ENCODE peak calls at places on chromosome 11, in six cellular contexts. A is B cell, F is GM13976, E is lower lobe of right lung, D is putamen, V is KBM-7. Y is an unnamed sample.
A peak's percentile ranks its signal among the peaks of the same experiment; 100 is the strongest.

GRCh38 chr11:70531281-70532065 is 133.1 kb downstream of the CTTN start:
- DNase-seq in V (no peak), E (no peak), F (no peak), D (no peak), A (no peak), Y (no peak)

GRCh38 chr11:62479631-62480201 is 60.9 kb downstream of the SCGB1A1 start:
- DNase-seq in V (no peak), E (no peak), A (no peak), F (no peak), D (no peak), Y (no peak)

GRCh38 chr11:1888811-1889526 is 2.7 kb downstream of the PRR33 start:
- DNase-seq in D (no peak), A (peak; percentile 66), F (no peak), E (peak; percentile 62), V (peak; percentile 50), Y (no peak)

GRCh38 chr11:68002943-68003845 is 703 bp downstream of the UNC93B1 start:
- DNase-seq in F (peak; percentile 74), A (peak; percentile 87), V (no peak), E (peak; percentile 85), D (no peak), Y (no peak)

GRCh38 chr11:131614514-131615085 is 244.2 kb downstream of the NTM start:
- DNase-seq in A (no peak), E (no peak), F (no peak), D (no peak), V (no peak), Y (no peak)

GRCh38 chr11:94740083-94740974 is 27.8 kb upstream of the AMOTL1 start:
- DNase-seq in A (peak; percentile 49), D (peak; percentile 23), V (peak; percentile 23), E (peak; percentile 52), F (peak; percentile 42), Y (peak; percentile 85)

GRCh38 chr11:59097113-59097708 is 9.8 kb upstream of the FAM111B start:
- DNase-seq in V (peak; percentile 73), A (no peak), F (peak; percentile 14), D (peak; percentile 12), E (peak; percentile 57), Y (peak; percentile 72)

GRCh38 chr11:63683133-63683991 is 2.1 kb downstream of the RTN3 start:
- DNase-seq in A (no peak), D (no peak), E (no peak), F (no peak), V (peak; percentile 53), Y (no peak)

GRCh38 chr11:97280347-97280746 is 890.5 kb downstream of the JRKL start:
- DNase-seq in E (no peak), V (no peak), F (no peak), A (no peak), D (no peak), Y (no peak)

GRCh38 chr11:66048525-66049313 is at the start of gene GAL3ST3:
- DNase-seq in A (no peak), E (no peak), D (no peak), F (no peak), V (no peak), Y (no peak)

GRCh38 chr11:66373261-66373660 is 1.7 kb upstream of the SLC29A2 start:
- DNase-seq in E (no peak), F (no peak), D (no peak), V (no peak), A (no peak), Y (no peak)

GRCh38 chr11:9015677-9016076 is 11.9 kb upstream of the NRIP3 start:
- DNase-seq in V (peak; percentile 81), A (peak; percentile 63), E (peak; percentile 56), F (peak; percentile 81), D (peak; percentile 55), Y (peak; percentile 86)

GRCh38 chr11:92436026-92436425 is 211.4 kb downstream of the FAT3 start:
- DNase-seq in V (no peak), E (no peak), D (no peak), F (no peak), A (no peak), Y (no peak)